ENCODE peak calls at places on chromosome 5, in four cellular contexts. P is GM23248, F is left cardiac atrium, Z is AG10803. O is an unnamed sample.

GRCh38 chr5:7186818-7187217 is 209.1 kb upstream of the ADCY2 start:
- DNase-seq in P (no peak), F (no peak), Z (no peak), O (no peak)

GRCh38 chr5:81209386-81209785 is 23.7 kb upstream of the CKMT2 start:
- DNase-seq in F (no peak), Z (no peak), P (no peak), O (no peak)

GRCh38 chr5:154078305-154078704 is 39.5 kb downstream of the MFAP3 start:
- DNase-seq in F (no peak), P (no peak), Z (no peak), O (no peak)

GRCh38 chr5:38707352-38708324 is 138.2 kb upstream of the OSMR start:
- DNase-seq in F (peak), P (no peak), Z (no peak), O (peak)

GRCh38 chr5:68656936-68657857 is 436.6 kb upstream of the SLC30A5 start:
- DNase-seq in F (no peak), Z (no peak), P (no peak), O (no peak)

GRCh38 chr5:138824516-138824915 is 50.6 kb downstream of the LRRTM2 start:
- DNase-seq in Z (no peak), P (peak), F (peak), O (peak)

GRCh38 chr5:5332287-5332686 is 90.2 kb upstream of the ICE1 start:
- DNase-seq in F (no peak), P (no peak), Z (no peak), O (no peak)

GRCh38 chr5:88826959-88827585 is 55.9 kb downstream of the MEF2C start:
- DNase-seq in F (peak), Z (peak), P (peak), O (peak)

O was measured in fibroblast of villous mesenchyme.